ENCODE peak calls at places on chromosome 14, in seven cellular contexts. O is suprapubic skin, E is OCI-LY7, R is psoas muscle, U is lung, B is mesenchymal stem cell, M is heart right ventricle. X is an unnamed sample. For H3K36me3, the result is how much of the 10 kb centered on the place peaks cover.

GRCh38 chr14:64504897-64505771 is 564 bp downstream of the ZBTB1 start:
- DNase-seq in O (peak), E (peak), R (peak), U (peak), B (peak), M (peak), X (peak)

GRCh38 chr14:65993103-65993502 is 493.1 kb upstream of the CCDC196 start:
- DNase-seq in O (no peak), E (no peak), R (no peak), U (no peak), B (no peak), M (no peak), X (no peak)

GRCh38 chr14:22671622-22672021 is 27.5 kb upstream of the OR6J1 start:
- DNase-seq in O (no peak), E (no peak), R (no peak), U (no peak), B (peak), M (no peak), X (no peak)

GRCh38 chr14:71203306-71203705 is 296.0 kb downstream of the PCNX1 start:
- DNase-seq in O (no peak), E (no peak), R (no peak), U (no peak), B (peak), M (no peak), X (no peak)

GRCh38 chr14:23548351-23549318 is 2.9 kb downstream of the ZFHX2 start:
- DNase-seq in O (no peak), E (no peak), R (no peak), U (no peak), B (no peak), M (no peak), X (no peak)

GRCh38 chr14:101444116-101444515 is 117.2 kb upstream of the DIO3 start:
- DNase-seq in O (no peak), E (no peak), R (no peak), U (peak), B (no peak), M (no peak), X (no peak)

GRCh38 chr14:75069811-75070145 is 337 bp downstream of the ZC2HC1C start:
- DNase-seq in O (no peak), E (no peak), R (no peak), U (no peak), B (no peak), M (no peak), X (no peak)

GRCh38 chr14:22898302-22898894 is 15.4 kb downstream of the REM2 start:
- DNase-seq in O (no peak), E (no peak), R (no peak), U (no peak), B (peak), M (no peak), X (no peak)

GRCh38 chr14:73795974-73796373 is 55.7 kb upstream of the PTGR2 start:
- DNase-seq in O (no peak), E (no peak), R (no peak), U (no peak), B (no peak), M (no peak), X (no peak)

DNA sequence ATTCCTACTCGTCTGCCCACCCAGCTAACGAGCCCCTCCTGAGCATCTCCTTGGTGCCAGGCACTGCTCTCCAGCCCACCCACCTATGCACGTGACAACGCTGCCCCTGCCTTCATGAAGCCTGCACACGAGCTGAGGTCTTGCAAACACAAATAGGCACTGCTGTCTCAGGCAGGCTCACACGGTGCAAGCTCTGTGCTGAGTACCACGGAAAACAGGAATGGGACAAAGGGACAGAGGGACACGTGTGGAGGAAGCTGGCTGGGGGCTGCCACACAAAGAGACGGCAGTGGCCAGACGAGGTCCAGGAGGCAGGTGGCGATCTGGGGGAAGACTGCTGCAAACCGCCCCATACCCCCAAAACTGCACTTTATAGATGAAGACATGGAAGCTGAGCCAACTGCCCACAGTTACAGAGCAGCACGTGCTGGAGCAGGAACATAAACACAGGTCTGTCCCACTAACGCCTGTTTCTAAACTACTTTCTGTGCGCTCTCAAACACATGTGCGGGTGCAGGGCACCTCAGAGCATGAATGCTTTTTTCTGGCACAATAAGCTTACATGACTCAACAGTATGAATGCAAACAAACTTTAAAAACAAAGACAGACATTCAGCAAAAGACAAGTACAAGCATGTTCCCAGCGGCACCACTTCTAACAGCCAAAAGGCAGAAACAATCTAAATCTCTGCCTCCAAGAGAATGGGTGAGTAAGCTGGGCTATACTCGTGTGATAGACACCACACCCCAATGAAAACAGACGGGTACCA is 64.5 kb downstream of the AMN start:
- DNase-seq in O (no peak), E (no peak), R (peak), U (no peak), B (peak), M (no peak), X (no peak)
- H3K36me3 ChIP-seq in O (half or more), E (under half), R (under half), U (under half), B (half or more), M (under half), X (half or more)

DNA sequence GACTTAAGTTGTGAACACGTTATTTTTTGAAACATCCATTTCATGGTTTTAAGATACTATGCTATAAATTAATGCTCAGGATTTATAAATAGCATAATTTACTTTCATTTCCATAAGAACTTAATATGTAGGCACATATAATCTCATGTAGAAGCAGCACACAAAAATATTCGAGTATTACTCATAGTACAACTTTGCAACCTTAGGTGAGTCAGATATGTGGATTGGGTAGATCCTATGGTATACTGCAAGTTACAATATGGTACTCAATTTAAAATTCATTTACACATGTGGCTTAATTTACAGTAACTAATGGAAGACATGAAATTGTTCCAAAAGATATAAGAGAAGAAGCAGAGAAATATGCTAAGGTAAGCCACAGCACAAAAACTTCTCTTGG is 26.0 kb downstream of the PSMA3 start:
- DNase-seq in O (no peak), E (no peak), R (no peak), U (no peak), B (no peak), M (no peak), X (no peak)
- H3K36me3 ChIP-seq in O (half or more), E (half or more), R (under half), U (under half), B (under half), M (half or more), X (half or more)

GRCh38 chr14:61542848-61543790 is 152.2 kb upstream of the HIF1A start:
- DNase-seq in O (no peak), E (no peak), R (no peak), U (no peak), B (no peak), M (no peak), X (no peak)

GRCh38 chr14:61538464-61539022 is 156.8 kb upstream of the HIF1A start:
- DNase-seq in O (no peak), E (no peak), R (no peak), U (no peak), B (no peak), M (no peak), X (no peak)

GRCh38 chr14:61539631-61540030 is 155.7 kb upstream of the HIF1A start:
- DNase-seq in O (no peak), E (no peak), R (no peak), U (no peak), B (no peak), M (no peak), X (no peak)

GRCh38 chr14:61543946-61544345 is 151.4 kb upstream of the HIF1A start:
- DNase-seq in O (no peak), E (no peak), R (no peak), U (no peak), B (no peak), M (no peak), X (no peak)

GRCh38 chr14:61540931-61541330 is 154.4 kb upstream of the HIF1A start:
- DNase-seq in O (no peak), E (no peak), R (no peak), U (no peak), B (no peak), M (no peak), X (no peak)
- H3K36me3 ChIP-seq in O (under half), E (under half), R (under half), U (under half), B (under half), M (under half), X (under half)

GRCh38 chr14:102949062-102949800 is 26.8 kb downstream of the AMN start:
- DNase-seq in O (no peak), E (peak), R (peak), U (no peak), B (peak), M (no peak), X (no peak)
- H3K36me3 ChIP-seq in O (half or more), E (under half), R (under half), U (under half), B (half or more), M (half or more), X (half or more)

GRCh38 chr14:58298477-58298879 is at the start of gene ARID4A:
- DNase-seq in O (peak), E (no peak), R (peak), U (peak), B (no peak), M (no peak), X (no peak)
- H3K36me3 ChIP-seq in O (under half), E (half or more), R (under half), U (under half), B (under half), M (under half), X (under half)